ENCODE peak calls at places on chromosomes 1 and 21, in ten cellular contexts. X, G, B, C, O, R, V, P, L and A are unnamed samples.

GRCh38 chr1:66526036-66526435 is 7.9 kb upstream of the SGIP1 start:
- DNase-seq in X (no peak), O (no peak), L (no peak), R (no peak), G (no peak), V (no peak), B (no peak), C (no peak), P (no peak), A (no peak)

GRCh38 chr1:154842635-154843034 is 27.4 kb downstream of the KCNN3 start:
- DNase-seq in R (no peak), O (no peak), C (no peak), B (no peak), G (no peak), X (no peak), L (no peak), V (no peak), P (no peak), A (no peak)

GRCh38 chr1:59730759-59731478 is 83.8 kb upstream of the HOOK1 start:
- DNase-seq in G (peak), R (peak), B (no peak), P (peak), O (no peak), X (no peak), C (no peak), L (peak), V (peak), A (no peak)

GRCh38 chr1:30422251-30422650 is 301.1 kb downstream of the MATN1 start:
- DNase-seq in C (peak), V (no peak), L (peak), O (no peak), R (peak), P (no peak), B (peak), X (peak), G (no peak), A (no peak)

GRCh38 chr1:208240698-208241355 is 3.4 kb downstream of the PLXNA2 start:
- DNase-seq in L (no peak), C (no peak), O (no peak), V (no peak), P (no peak), G (no peak), R (peak), X (no peak), B (no peak), A (no peak)

GRCh38 chr1:158117854-158118691 is 62.6 kb upstream of the CD1D start:
- DNase-seq in P (no peak), B (peak), G (peak), X (peak), L (peak), O (peak), V (peak), C (peak), R (peak), A (no peak)

GRCh38 chr1:112862753-112863426 is 93.1 kb downstream of the SLC16A1 start:
- DNase-seq in L (no peak), B (no peak), G (no peak), P (no peak), V (no peak), C (no peak), O (no peak), R (no peak), X (no peak), A (no peak)

GRCh38 chr1:165369255-165369848 is 12.8 kb upstream of the LMX1A start:
- DNase-seq in O (peak), X (peak), G (peak), V (peak), L (peak), R (no peak), C (peak), B (peak), P (peak), A (no peak)

GRCh38 chr1:209618756-209619420 is 33.3 kb downstream of the LAMB3 start:
- DNase-seq in X (no peak), G (no peak), L (no peak), P (no peak), V (no peak), O (no peak), B (no peak), C (no peak), R (no peak), A (no peak)

GRCh38 chr21:34511787-34512451 is at the start of gene KCNE1:
- DNase-seq in R (peak), L (no peak), V (no peak), O (no peak), X (no peak), B (no peak), P (no peak), C (no peak), G (peak), A (no peak)

GRCh38 chr1:159843459-159843858 is 16.8 kb downstream of the SLAMF8 start:
- DNase-seq in C (no peak), X (no peak), R (no peak), B (no peak), L (no peak), O (no peak), V (no peak), P (no peak), G (no peak), A (no peak)

GRCh38 chr1:101310484-101310883 is 73.7 kb downstream of the S1PR1 start:
- DNase-seq in B (no peak), P (no peak), C (no peak), L (no peak), R (no peak), V (no peak), X (no peak), G (no peak), O (no peak), A (no peak)

GRCh38 chr1:202439308-202439707 is 90.8 kb downstream of the PPP1R12B start:
- DNase-seq in V (peak), B (no peak), G (no peak), C (no peak), P (no peak), R (no peak), O (no peak), X (no peak), L (no peak), A (peak)

GRCh38 chr1:116496380-116496779 is 74.4 kb downstream of the CD58 start:
- DNase-seq in R (no peak), O (no peak), B (no peak), G (peak), L (peak), V (no peak), P (no peak), X (no peak), C (no peak), A (no peak)

DNA sequence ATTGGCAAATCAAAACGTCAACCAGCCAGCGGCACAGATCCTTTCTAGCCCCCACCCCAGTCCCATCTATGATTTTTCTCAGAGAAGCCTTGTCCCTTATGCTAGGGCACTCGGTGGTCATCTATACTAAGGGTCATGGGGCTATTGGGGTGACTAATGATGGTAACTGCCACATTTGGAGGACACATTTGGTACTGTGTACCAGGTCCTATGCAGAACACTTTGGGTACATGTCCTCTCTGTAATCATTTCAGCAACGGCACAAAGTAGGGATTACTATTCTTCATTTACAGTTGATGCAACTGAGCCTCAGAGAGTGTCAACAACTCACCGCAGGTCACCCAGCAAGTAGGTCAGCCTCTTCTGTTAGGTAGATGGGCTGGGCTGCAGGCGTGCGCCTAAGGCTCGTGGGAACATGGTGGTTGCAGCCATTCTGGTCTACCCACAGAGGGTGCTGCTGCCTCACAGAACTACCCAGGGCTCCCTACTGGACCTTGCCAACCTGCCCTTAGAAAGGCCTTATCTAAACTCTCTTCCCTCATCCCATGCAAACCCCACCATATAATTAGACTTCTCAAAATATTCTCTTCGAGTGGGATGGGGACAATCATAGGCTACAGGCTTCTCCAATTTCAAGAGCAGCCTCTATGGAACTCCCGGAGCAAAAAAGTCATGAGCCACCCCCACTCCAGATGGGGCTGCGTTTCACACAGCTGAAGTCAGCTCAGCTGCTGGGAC is 5.7 kb upstream of the SDHB start:
- DNase-seq in P (peak), V (peak), R (no peak), C (peak), G (peak), L (peak), O (peak), X (peak), B (peak), A (no peak)
- TF ChIP-seq CTCF in P (peak), V (peak), R (peak), C (peak), G (peak), L (peak), O (no peak), X (peak), B (peak), A (no peak)

GRCh38 chr21:29194342-29194741 is 63.9 kb downstream of the MAP3K7CL start:
- DNase-seq in X (no peak), P (no peak), B (no peak), O (no peak), R (no peak), V (no peak), G (no peak), C (no peak), L (no peak), A (no peak)

GRCh38 chr21:29193907-29194306 is 63.5 kb downstream of the MAP3K7CL start:
- DNase-seq in B (no peak), G (no peak), C (no peak), X (no peak), P (no peak), O (no peak), V (no peak), L (no peak), R (no peak), A (no peak)

GRCh38 chr21:29196664-29197052 is 66.2 kb downstream of the MAP3K7CL start:
- DNase-seq in C (no peak), G (no peak), R (no peak), O (no peak), P (no peak), B (peak), L (no peak), X (no peak), V (no peak), A (no peak)

GRCh38 chr21:29194847-29195246 is 64.4 kb downstream of the MAP3K7CL start:
- DNase-seq in B (no peak), G (peak), O (no peak), X (no peak), L (no peak), V (no peak), P (no peak), C (no peak), R (no peak), A (no peak)

DNA sequence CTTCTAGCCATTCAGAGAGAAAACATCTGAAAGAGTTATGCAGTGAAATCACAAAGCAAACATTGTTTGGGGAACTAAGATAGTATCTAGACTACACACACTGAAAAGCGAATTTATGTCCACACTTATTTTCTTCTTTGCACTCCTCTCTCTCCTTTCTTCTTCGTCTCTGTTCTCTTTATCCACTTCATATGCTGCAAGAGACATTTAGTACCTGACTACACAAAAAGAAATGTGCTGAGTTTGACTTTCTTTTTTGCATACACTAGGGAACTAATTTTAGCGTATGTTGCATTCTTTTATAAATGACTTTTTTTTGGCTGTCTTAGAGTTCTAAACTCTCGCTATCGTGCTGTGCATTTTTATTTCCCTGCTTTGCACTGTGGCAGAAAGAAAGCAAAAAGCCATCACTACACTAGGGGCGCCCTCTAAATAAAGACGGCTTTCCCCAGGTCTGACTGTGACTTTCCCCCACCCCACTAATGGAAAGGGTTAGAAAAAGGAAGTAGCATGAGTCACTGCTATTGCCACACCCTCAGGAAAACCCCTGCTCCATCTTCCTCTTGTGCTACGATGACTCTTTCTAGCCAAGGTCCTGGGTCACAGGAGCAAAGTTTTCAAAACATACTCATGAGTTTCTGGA is 65.7 kb downstream of the MAP3K7CL start:
- DNase-seq in V (no peak), B (peak), G (peak), C (no peak), X (no peak), R (peak), L (no peak), O (peak), P (peak), A (no peak)
- TF ChIP-seq CTCF in V (no peak), B (peak), G (peak), C (no peak), X (peak), R (no peak), L (no peak), O (peak), P (peak), A (no peak)

GRCh38 chr1:224497714-224498573 is 63.3 kb upstream of the WDR26 start:
- DNase-seq in C (no peak), G (peak), B (peak), P (peak), X (peak), R (no peak), L (no peak), V (peak), O (no peak), A (no peak)
- TF ChIP-seq CTCF in C (no peak), G (no peak), B (no peak), P (no peak), X (no peak), R (no peak), L (no peak), V (no peak), O (no peak), A (no peak)

GRCh38 chr1:37814257-37814656 is 6.2 kb upstream of the YRDC start:
- DNase-seq in R (no peak), V (no peak), X (no peak), C (no peak), B (no peak), P (no peak), L (no peak), O (no peak), G (no peak), A (no peak)

GRCh38 chr1:37822942-37823865 is 15.2 kb upstream of the YRDC start:
- DNase-seq in P (no peak), L (no peak), C (no peak), R (no peak), G (no peak), V (no peak), B (no peak), O (no peak), X (no peak), A (no peak)

GRCh38 chr1:37817481-37817880 is 9.5 kb upstream of the YRDC start:
- DNase-seq in R (no peak), G (peak), X (peak), O (no peak), C (no peak), L (no peak), P (no peak), V (peak), B (no peak), A (no peak)
- TF ChIP-seq CTCF in R (no peak), G (no peak), X (peak), O (no peak), C (no peak), L (no peak), P (no peak), V (no peak), B (no peak), A (no peak)

GRCh38 chr1:235557495-235557894 is 53.2 kb upstream of the B3GALNT2 start:
- DNase-seq in B (no peak), L (no peak), O (no peak), X (peak), P (no peak), G (no peak), R (no peak), C (peak), V (no peak), A (no peak)
- TF ChIP-seq CTCF in B (no peak), L (no peak), O (no peak), X (peak), P (no peak), G (peak), R (no peak), C (peak), V (no peak), A (no peak)

DNA sequence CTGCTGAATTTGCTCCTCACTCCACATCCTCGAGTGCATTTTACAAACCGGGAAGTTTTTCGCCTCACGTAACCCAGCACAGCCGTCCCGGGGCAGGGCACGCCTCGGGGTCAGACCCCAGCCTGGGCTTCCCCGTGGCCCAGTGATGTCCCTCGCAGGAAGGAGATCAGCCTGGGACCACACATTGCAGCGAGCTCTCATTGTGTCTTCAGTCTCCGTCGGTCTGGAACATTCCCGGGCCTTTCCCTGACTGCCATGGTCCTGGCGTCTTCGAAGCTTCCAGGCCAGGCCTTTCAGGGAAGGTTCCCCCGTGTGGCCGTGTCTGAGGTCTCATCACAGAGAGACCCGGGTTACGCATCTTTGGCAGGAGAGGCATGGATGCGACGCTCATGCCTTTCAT is 43.4 kb downstream of the MORN1 start:
- DNase-seq in R (peak), X (no peak), P (no peak), L (no peak), B (no peak), O (no peak), V (no peak), C (no peak), G (no peak), A (no peak)
- TF ChIP-seq CTCF in R (no peak), X (no peak), P (no peak), L (no peak), B (no peak), O (no peak), V (no peak), C (no peak), G (no peak), A (no peak)

DNA sequence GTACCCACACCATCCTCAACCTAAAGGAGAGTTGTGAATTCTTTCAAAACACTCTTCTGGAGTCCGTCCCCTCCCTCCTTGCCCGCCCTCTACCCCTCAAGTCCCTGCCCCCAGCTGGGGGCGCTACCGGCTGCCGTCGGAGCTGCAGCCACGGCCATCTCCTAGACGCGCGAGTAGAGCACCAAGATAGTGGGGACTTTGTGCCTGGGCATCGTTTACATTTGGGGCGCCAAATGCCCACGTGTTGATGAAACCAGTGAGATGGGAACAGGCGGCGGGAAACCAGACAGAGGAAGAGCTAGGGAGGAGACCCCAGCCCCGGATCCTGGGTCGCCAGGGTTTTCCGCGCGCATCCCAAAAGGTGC is 647 bp upstream of the OLIG2 start:
- DNase-seq in V (no peak), X (peak), L (no peak), P (no peak), G (no peak), R (no peak), C (peak), O (no peak), B (peak), A (no peak)
- TF ChIP-seq CTCF in V (no peak), X (peak), L (no peak), P (no peak), G (no peak), R (no peak), C (peak), O (no peak), B (no peak), A (peak)

DNA sequence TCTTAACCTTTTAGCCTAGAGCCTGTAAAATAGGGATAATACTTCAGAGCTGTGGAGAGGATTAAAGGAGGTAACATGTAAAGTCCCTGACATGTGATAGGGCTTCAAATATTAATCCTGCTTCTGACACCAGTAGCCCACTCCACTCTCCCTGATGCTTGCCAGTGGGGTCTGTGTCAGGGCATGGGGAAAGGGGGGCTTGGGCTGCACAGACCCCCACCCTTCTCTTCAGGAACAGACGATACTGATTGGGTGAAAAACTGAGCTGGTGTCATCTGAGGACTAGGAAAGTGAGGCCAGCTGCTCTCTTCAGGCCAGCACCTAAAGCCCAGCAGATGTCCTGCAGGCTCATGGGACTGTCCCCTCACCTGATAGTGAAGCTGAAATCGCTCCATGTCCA is 27.0 kb upstream of the MEF2D start:
- DNase-seq in L (no peak), R (no peak), C (no peak), G (no peak), V (no peak), X (no peak), P (no peak), B (no peak), O (no peak), A (no peak)
- TF ChIP-seq CTCF in L (no peak), R (no peak), C (no peak), G (no peak), V (no peak), X (no peak), P (no peak), B (no peak), O (no peak), A (no peak)

DNA sequence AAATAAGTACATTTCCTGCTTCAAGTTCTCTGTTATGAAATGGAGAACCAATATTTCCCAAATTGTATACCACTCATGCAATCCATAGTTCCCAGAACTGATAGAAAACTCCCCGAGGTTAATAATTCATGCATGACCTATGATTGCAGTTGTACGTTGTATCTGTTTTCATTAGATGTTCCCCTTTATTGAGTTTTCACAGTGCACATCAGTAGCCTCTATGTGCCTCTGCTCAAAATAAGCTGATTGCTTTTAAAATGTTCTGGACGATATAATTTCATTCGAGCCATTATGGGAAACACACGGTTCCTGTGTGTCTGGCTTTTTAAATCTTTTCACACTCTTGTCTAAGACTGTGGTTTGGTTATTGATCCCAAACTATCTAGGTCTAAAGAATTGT is 253.1 kb upstream of the KIAA0040 start:
- DNase-seq in B (no peak), L (no peak), O (no peak), P (no peak), X (no peak), V (no peak), C (no peak), G (no peak), R (no peak), A (no peak)
- TF ChIP-seq CTCF in B (no peak), L (no peak), O (no peak), P (no peak), X (no peak), V (no peak), C (no peak), G (no peak), R (no peak), A (no peak)